ENCODE peak calls at places on chromosomes 6 and 20, in seven cellular contexts. U is fibroblast of villous mesenchyme, Z is endothelial cell, K is AG20443, I is B cell, W is skeletal muscle cell, T is T-cell. E is an unnamed sample.
A peak's percentile ranks its signal among the peaks of the same experiment; 100 is the strongest.

GRCh38 chr6:49514571-49515484 is 15.1 kb downstream of the GLYATL3 start:
- DNase-seq in U (no peak), Z (no peak), K (no peak), I (no peak), W (no peak), T (no peak), E (no peak)

GRCh38 chr6:137157601-137158000 is 15.8 kb downstream of the IL22RA2 start:
- DNase-seq in U (peak; percentile 11), Z (no peak), K (no peak), I (no peak), W (no peak), T (no peak), E (no peak)

GRCh38 chr6:24933868-24934401 is 1.8 kb downstream of the RIPOR2 start:
- DNase-seq in U (peak; percentile 28), Z (peak; percentile 43), K (no peak), I (no peak), W (no peak), T (no peak), E (no peak)

GRCh38 chr6:167827062-167827587 is 414 bp downstream of the AFDN start:
- DNase-seq in U (no peak), Z (peak; percentile 64), K (no peak), I (peak; percentile 79), W (no peak), T (no peak), E (peak; percentile 74)

GRCh38 chr6:158475344-158476302 is 84.3 kb upstream of the TMEM181 start:
- DNase-seq in U (peak; percentile 90), Z (no peak), K (peak; percentile 75), I (no peak), W (peak; percentile 70), T (no peak), E (peak; percentile 83)

GRCh38 chr6:73367761-73368355 is 1.8 kb downstream of the OOEP start:
- DNase-seq in U (no peak), Z (no peak), K (no peak), I (no peak), W (no peak), T (no peak), E (no peak)

GRCh38 chr6:41527721-41528408 is 18.3 kb upstream of the FOXP4 start:
- DNase-seq in U (peak; percentile 52), Z (no peak), K (peak; percentile 24), I (no peak), W (no peak), T (no peak), E (no peak)

GRCh38 chr6:76435174-76435573 is 362.7 kb upstream of the IMPG1 start:
- DNase-seq in U (no peak), Z (no peak), K (no peak), I (no peak), W (no peak), T (no peak), E (no peak)

GRCh38 chr6:31901415-31901952 is 402 bp downstream of the ZBTB12 start:
- DNase-seq in U (peak; percentile 25), Z (no peak), K (peak; percentile 75), I (peak; percentile 88), W (no peak), T (peak; percentile 66), E (peak; percentile 77)

GRCh38 chr6:28603920-28604319 is 78.2 kb downstream of the GPX5 start:
- DNase-seq in U (no peak), Z (no peak), K (no peak), I (no peak), W (no peak), T (no peak), E (no peak)

GRCh38 chr20:48717095-48717958 is 110.5 kb downstream of the PREX1 start:
- DNase-seq in U (no peak), Z (no peak), K (no peak), I (no peak), W (no peak), T (no peak), E (no peak)

GRCh38 chr6:69289689-69290088 is 507.1 kb downstream of the LMBRD1 start:
- DNase-seq in U (no peak), Z (no peak), K (no peak), I (no peak), W (no peak), T (no peak), E (no peak)

GRCh38 chr20:31988430-31989015 is 20.6 kb downstream of the XKR7 start:
- DNase-seq in U (no peak), Z (no peak), K (no peak), I (no peak), W (no peak), T (no peak), E (no peak)

GRCh38 chr20:64222273-64222672 is 33.3 kb upstream of the PCMTD2 start:
- DNase-seq in U (no peak), Z (no peak), K (peak; percentile 43), I (no peak), W (no peak), T (no peak), E (no peak)

GRCh38 chr6:28816909-28817807 is 106.6 kb downstream of the TRIM27 start:
- DNase-seq in U (peak; percentile 45), Z (peak; percentile 22), K (peak; percentile 38), I (no peak), W (no peak), T (no peak), E (no peak)

GRCh38 chr20:17807670-17808069 is 107.9 kb downstream of the BANF2 start:
- DNase-seq in U (peak; percentile 33), Z (no peak), K (no peak), I (no peak), W (no peak), T (no peak), E (no peak)

GRCh38 chr6:125558907-125559306 is 190.5 kb upstream of the HEY2 start:
- DNase-seq in U (no peak), Z (no peak), K (no peak), I (no peak), W (no peak), T (no peak), E (no peak)

GRCh38 chr6:28947831-28948270 is 24.1 kb upstream of the TRIM27 start:
- DNase-seq in U (peak; percentile 25), Z (no peak), K (no peak), I (no peak), W (no peak), T (no peak), E (no peak)

GRCh38 chr6:116929825-116930224 is 52.8 kb downstream of the RFX6 start:
- DNase-seq in U (no peak), Z (no peak), K (no peak), I (no peak), W (no peak), T (no peak), E (no peak)

GRCh38 chr6:10278786-10279185 is 136.1 kb downstream of the TFAP2A start:
- DNase-seq in U (no peak), Z (no peak), K (no peak), I (no peak), W (no peak), T (no peak), E (no peak)

GRCh38 chr20:18527339-18527738 is 19.6 kb downstream of the SEC23B start:
- DNase-seq in U (no peak), Z (no peak), K (no peak), I (no peak), W (no peak), T (no peak), E (no peak)

GRCh38 chr6:48535569-48535968 is 424.6 kb upstream of the PTCHD4 start:
- DNase-seq in U (peak; percentile 77), Z (no peak), K (no peak), I (no peak), W (peak; percentile 45), T (no peak), E (no peak)

GRCh38 chr6:130138116-130138908 is 84.4 kb downstream of the SAMD3 start:
- DNase-seq in U (no peak), Z (no peak), K (no peak), I (no peak), W (no peak), T (no peak), E (peak; percentile 23)

E was measured in GM10248.